ENCODE peak calls at places on chromosomes 6 and 20, in four cellular contexts. K is left lung, T is GM13976, Q is breast epithelium. A is an unnamed sample.

GRCh38 chr6:117619178-117619577 is 16.9 kb upstream of the GOPC start:
- DNase-seq in T (no peak), K (no peak), Q (no peak), A (no peak)

GRCh38 chr20:4936392-4936850 is 64.9 kb downstream of the SLC23A2 start:
- DNase-seq in K (no peak), T (no peak), Q (no peak), A (no peak)

GRCh38 chr20:38193586-38194105 is 28.6 kb upstream of the TGM2 start:
- DNase-seq in T (no peak), K (no peak), Q (no peak), A (no peak)

GRCh38 chr6:82364087-82365010 is 732 bp downstream of the TPBG start:
- DNase-seq in T (peak), Q (peak), K (peak), A (peak)

GRCh38 chr6:56984374-56984773 is 29.5 kb downstream of the BEND6 start:
- DNase-seq in Q (no peak), T (no peak), K (no peak), A (no peak)

GRCh38 chr20:4898282-4898681 is 103.0 kb downstream of the SLC23A2 start:
- DNase-seq in K (no peak), Q (no peak), T (no peak), A (no peak)

GRCh38 chr20:56974499-56975250 is 291.8 kb downstream of the BMP7 start:
- DNase-seq in K (no peak), Q (peak), T (peak), A (no peak)

GRCh38 chr20:32213870-32214269 is 6.2 kb downstream of the POFUT1 start:
- DNase-seq in T (no peak), K (no peak), Q (no peak), A (no peak)

GRCh38 chr6:43842964-43843645 is 73.1 kb downstream of the VEGFA start:
- DNase-seq in Q (no peak), T (no peak), K (no peak), A (no peak)

GRCh38 chr20:5180933-5181332 is 54.1 kb downstream of the CDS2 start:
- DNase-seq in T (no peak), K (no peak), Q (no peak), A (no peak)

GRCh38 chr20:7571521-7572065 is 368.7 kb downstream of the HAO1 start:
- DNase-seq in Q (no peak), T (no peak), K (no peak), A (no peak)

GRCh38 chr6:109455502-109456282 is at the start of gene MICAL1:
- DNase-seq in K (peak), T (peak), Q (no peak), A (no peak)

GRCh38 chr20:44979090-44979621 is 12.8 kb downstream of the STK4 start:
- DNase-seq in T (peak), K (no peak), Q (no peak), A (no peak)

GRCh38 chr20:55777641-55778040 is 227.7 kb downstream of the CBLN4 start:
- DNase-seq in Q (no peak), T (no peak), K (no peak), A (no peak)

GRCh38 chr6:41332842-41333736 is 2.3 kb upstream of the NCR2 start:
- DNase-seq in K (no peak), Q (no peak), T (peak), A (no peak)

GRCh38 chr6:56877922-56878321 is 77.0 kb upstream of the BEND6 start:
- DNase-seq in Q (no peak), T (no peak), K (no peak), A (no peak)

GRCh38 chr6:4814212-4814611 is 38.0 kb downstream of the CDYL start:
- DNase-seq in Q (no peak), K (no peak), T (no peak), A (no peak)

GRCh38 chr6:148342146-148343027 is at the start of gene SASH1:
- DNase-seq in Q (peak), K (peak), T (peak), A (peak)

GRCh38 chr6:56349196-56349595 is 101.8 kb upstream of the COL21A1 start:
- DNase-seq in T (no peak), Q (no peak), K (no peak), A (no peak)

DNA sequence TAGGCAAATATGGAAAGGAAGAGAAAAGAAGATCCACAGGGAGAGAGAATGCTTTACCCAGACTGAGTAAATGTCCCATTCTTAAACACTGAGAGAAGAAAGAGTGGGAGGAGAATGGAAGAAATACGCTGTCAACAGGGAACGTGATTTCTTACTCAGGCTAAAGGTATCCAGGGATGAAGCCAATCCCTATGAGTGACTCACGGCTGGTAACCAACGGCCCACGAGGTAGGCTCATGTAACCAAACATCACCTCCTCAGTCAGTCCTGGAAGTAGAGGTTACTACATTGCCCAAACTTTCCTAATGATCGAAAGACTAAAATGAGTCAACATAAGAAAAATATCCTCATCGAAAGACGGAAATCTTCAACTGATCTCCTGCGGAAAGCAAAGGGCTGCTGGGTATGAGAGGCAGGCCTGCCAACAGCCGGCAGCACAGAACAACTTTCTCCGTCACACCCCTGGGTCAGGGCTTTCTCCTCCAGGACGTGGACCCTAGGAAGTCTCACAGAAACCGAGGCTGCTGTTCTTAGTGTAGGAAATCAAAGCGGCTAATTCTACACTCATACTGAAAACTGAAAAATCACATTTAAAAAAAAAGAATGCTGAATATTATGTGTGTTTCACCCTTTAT is 292.6 kb downstream of the GMDS start:
- DNase-seq in T (no peak), K (no peak), Q (no peak), A (no peak)
- TF ChIP-seq CTCF in T (no peak), K (no peak), Q (no peak), A (no peak)

GRCh38 chr6:155212616-155213380 is 51.0 kb upstream of the CLDN20 start:
- DNase-seq in Q (peak), K (no peak), T (no peak), A (no peak)

GRCh38 chr6:155212106-155212505 is 51.7 kb upstream of the CLDN20 start:
- DNase-seq in Q (no peak), K (no peak), T (no peak), A (no peak)

GRCh38 chr6:155201461-155202226 is 62.2 kb upstream of the CLDN20 start:
- DNase-seq in Q (no peak), K (no peak), T (no peak), A (no peak)

GRCh38 chr6:155207223-155207622 is 56.6 kb upstream of the CLDN20 start:
- DNase-seq in K (no peak), T (no peak), Q (no peak), A (no peak)
- TF ChIP-seq CTCF in K (no peak), T (no peak), Q (no peak), A (no peak)

GRCh38 chr6:44868335-44868668 is 459.8 kb upstream of the RUNX2 start:
- DNase-seq in K (no peak), Q (no peak), T (no peak), A (no peak)

GRCh38 chr6:44869321-44869897 is 458.7 kb upstream of the RUNX2 start:
- DNase-seq in Q (no peak), T (peak), K (no peak), A (no peak)

GRCh38 chr6:44867561-44868334 is 460.4 kb upstream of the RUNX2 start:
- DNase-seq in K (no peak), T (peak), Q (no peak), A (no peak)

DNA sequence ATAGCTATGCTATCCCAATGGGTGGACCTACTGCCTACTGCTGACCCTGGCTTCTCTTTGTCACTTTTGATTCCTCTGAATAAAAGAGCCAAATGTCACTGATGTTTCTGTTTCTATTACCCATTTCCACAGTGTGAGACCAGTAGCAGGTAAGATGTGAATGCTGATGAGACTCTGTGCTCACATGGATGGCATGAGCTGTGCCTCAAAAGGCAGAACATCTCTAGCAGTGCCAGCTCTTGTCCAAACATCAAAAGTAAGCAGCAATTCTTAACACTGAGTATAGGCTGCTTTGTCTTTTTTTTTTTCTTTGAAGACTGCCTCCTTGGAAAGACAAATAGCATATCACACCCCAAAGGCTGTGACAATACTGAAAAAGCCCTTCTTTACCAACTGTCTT is 459.2 kb upstream of the RUNX2 start:
- DNase-seq in Q (no peak), T (no peak), K (no peak), A (no peak)
- TF ChIP-seq CTCF in Q (no peak), T (no peak), K (no peak), A (no peak)

DNA sequence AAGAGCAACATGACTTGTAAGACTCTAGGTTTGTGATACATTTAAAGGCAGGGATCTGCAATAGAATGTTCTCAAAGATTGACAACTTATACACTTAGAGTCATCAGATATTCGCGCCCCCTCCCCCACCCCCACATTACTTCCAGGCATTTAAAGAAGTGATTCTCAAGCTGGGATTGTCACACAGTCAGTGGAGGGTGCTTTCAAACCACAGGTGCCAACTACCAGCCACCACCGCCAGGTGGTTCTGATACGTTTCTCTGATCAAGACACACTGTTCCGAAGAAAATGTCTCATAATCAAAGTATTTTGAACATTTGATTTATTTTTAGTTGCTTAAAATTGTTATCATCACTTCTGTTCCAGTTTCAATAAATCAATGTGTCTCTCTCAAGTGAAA is 357.5 kb downstream of the ESR1 start:
- DNase-seq in K (no peak), T (no peak), Q (no peak), A (no peak)
- TF ChIP-seq CTCF in K (no peak), T (no peak), Q (no peak), A (no peak)

DNA sequence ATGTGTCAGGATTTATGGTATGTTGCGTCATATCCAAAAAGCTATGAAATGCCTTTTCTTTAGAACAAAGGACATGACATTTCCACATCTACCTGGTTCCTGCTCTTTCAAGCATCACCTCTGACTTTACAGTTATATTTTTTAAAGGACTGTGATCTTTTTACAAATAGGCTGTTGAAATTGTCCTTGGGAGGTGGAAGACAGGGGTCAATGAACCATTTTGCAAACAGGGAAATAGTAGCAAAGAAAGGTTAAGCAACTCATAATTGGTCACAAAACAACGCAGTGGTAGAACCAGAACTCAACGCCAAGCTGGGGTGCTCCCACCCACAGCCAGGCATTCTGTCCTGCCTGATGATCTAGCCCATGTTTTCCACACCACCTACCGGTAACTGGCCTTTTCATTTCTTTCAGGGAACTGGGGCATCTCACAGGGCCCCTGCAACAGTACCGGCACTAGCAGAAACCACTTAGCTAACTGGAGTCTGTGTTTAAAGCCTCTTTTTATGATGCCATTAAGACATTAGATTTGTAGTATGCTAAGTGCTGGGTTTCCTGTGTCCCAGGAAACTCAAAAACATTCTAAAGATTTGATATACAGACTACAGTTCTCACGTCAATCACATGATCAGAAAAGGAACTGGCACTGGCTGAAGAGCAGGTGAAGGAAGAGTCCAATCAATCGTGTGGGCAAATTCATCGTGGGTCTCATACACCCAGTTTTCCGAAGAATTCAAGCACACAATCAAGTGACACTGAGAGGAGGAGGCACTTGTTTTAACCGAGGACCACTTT is 13.9 kb downstream of the ZNF217 start:
- DNase-seq in K (peak), Q (no peak), T (no peak), A (peak)
- TF ChIP-seq CTCF in K (no peak), Q (no peak), T (no peak), A (no peak)

GRCh38 chr6:143232849-143233248 is 172.2 kb downstream of the AIG1 start:
- DNase-seq in T (peak), K (no peak), Q (no peak), A (no peak)
- TF ChIP-seq CTCF in T (peak), K (peak), Q (no peak), A (no peak)

GRCh38 chr20:19045366-19045765 is 167.1 kb upstream of the SLC24A3 start:
- DNase-seq in K (no peak), T (no peak), Q (no peak), A (no peak)
- TF ChIP-seq CTCF in K (no peak), T (no peak), Q (no peak), A (no peak)

DNA sequence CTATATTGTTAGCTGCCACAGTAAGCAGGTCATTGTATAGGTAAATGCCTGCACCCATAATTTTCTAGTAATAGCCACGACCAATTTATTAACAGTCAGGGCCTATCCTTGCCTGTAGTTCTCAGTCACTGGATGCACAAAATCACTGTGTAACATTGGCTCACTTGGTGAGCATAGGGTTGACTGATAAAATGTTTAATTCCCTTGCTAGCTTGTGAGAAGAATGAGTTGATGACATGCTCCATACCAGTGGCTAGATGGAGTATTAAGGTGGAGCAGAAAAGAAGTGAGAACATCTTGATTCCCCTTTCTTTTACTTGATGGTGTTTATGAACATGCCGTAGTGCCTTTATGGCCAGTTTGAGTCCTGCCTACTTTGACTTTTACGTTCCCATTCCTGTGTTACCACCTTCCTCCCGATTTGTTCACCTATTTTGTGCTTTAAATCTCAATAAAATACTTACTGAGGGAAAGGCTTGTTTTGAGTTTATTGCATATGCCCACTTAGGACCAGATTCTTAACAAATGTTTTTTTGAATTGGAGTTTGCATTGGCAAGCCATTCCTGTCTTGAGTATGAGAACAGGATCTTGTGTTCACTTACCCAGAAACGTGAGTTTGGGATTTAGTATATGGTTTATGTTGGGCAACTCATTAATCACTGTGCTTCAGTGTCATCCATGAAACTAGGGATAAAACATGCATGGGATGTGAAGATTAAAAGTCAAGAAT is 5.6 kb downstream of the SRSF6 start:
- DNase-seq in K (no peak), T (no peak), Q (no peak), A (no peak)
- TF ChIP-seq CTCF in K (no peak), T (no peak), Q (no peak), A (no peak)

DNA sequence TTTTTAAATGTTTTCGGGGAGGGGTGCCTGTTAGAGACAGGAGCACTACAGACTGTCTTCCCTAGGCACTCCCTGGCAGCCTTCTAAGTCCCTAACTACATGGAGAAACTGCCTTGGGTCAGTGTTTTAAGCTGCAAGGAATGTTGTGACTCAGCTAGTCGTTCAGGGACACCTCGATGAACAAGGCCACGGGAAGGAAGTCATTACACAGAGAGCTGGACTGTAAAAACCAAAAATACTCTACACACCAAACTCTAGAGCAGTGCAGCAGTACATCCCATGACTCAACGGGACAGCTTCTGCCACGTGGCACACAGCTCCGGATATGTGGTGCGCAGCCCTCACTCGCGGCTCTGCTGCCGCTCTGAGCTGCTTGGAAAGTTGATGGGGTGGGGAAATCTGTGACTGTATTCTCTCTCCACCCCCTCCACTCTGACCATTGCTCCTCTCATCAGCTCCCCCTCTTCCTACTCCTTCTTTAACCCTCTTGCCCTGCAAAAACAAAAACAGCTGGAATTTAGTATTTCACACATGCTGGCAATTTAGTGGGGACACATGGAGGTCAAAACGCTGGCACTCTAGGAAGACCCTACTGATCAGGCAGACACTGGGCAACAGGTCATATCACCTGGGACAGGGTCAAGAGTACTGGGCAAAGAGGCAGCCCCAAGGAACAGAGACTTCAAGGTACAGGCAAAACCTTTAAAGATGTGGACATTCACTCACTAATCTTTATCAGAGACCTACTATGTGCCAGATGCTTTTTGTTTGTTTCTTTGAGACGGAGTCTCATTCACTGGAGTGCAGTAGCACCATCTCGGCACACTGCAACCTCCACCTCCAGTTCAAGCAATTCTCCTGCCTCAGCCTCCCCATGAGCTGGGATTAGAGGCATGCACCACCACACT is 10.9 kb upstream of the LPIN3 start:
- DNase-seq in K (peak), T (peak), Q (peak), A (no peak)
- TF ChIP-seq CTCF in K (no peak), T (no peak), Q (no peak), A (no peak)

A was measured in mesothelial cell of epicardium.